ENCODE peak calls at places on chromosomes 11 and 22, in five cellular contexts. D is IMR-90, K is AG09309, I is fibroblast of the aortic adventitia, L is right lobe of liver. P is an unnamed sample.

GRCh38 chr22:23750374-23750743 is 553 bp downstream of the ZNF70 start:
- DNase-seq in D (no peak), K (no peak), I (peak), L (no peak), P (no peak)

GRCh38 chr11:6855971-6856542 is 6.8 kb upstream of the OR10A2 start:
- DNase-seq in D (peak), K (peak), I (peak), L (no peak), P (peak)

GRCh38 chr11:103907548-103908455 is 128.6 kb upstream of the DDI1 start:
- DNase-seq in D (peak), K (no peak), I (peak), L (no peak), P (peak)

GRCh38 chr11:97717922-97718321 is 1302.8 kb upstream of the CNTN5 start:
- DNase-seq in D (no peak), K (no peak), I (no peak), L (peak), P (no peak)

GRCh38 chr22:28034145-28034759 is 115.2 kb upstream of the PITPNB start:
- DNase-seq in D (no peak), K (no peak), I (no peak), L (no peak), P (no peak)

GRCh38 chr11:12244156-12244555 is 133.2 kb upstream of the PARVA start:
- DNase-seq in D (no peak), K (no peak), I (no peak), L (no peak), P (no peak)

GRCh38 chr22:24554316-24555159 is at the start of gene GUCD1:
- DNase-seq in D (peak), K (no peak), I (peak), L (peak), P (peak)

GRCh38 chr11:18245396-18245795 is 3.1 kb downstream of the SAA2 start:
- DNase-seq in D (no peak), K (no peak), I (peak), L (no peak), P (peak)

GRCh38 chr22:29801153-29801552 is 34.0 kb downstream of the UQCR10 start:
- DNase-seq in D (no peak), K (no peak), I (no peak), L (no peak), P (no peak)

GRCh38 chr11:105609832-105610781 is at the start of gene GRIA4:
- DNase-seq in D (peak), K (no peak), I (peak), L (peak), P (peak)

GRCh38 chr11:68950776-68951175 is 30.0 kb downstream of the MRGPRD start:
- DNase-seq in D (no peak), K (no peak), I (no peak), L (no peak), P (no peak)

GRCh38 chr11:68947151-68947550 is 33.6 kb downstream of the MRGPRD start:
- DNase-seq in D (no peak), K (no peak), I (no peak), L (no peak), P (no peak)

GRCh38 chr11:68948948-68949347 is 31.8 kb downstream of the MRGPRD start:
- DNase-seq in D (no peak), K (no peak), I (no peak), L (no peak), P (no peak)

GRCh38 chr11:68948496-68948895 is 32.3 kb downstream of the MRGPRD start:
- DNase-seq in D (peak), K (no peak), I (no peak), L (no peak), P (peak)

GRCh38 chr11:68950268-68950667 is 30.5 kb downstream of the MRGPRD start:
- DNase-seq in D (no peak), K (no peak), I (peak), L (no peak), P (peak)
- TF ChIP-seq CTCF in D (peak), K (peak), I (peak), L (no peak), P (peak)

DNA sequence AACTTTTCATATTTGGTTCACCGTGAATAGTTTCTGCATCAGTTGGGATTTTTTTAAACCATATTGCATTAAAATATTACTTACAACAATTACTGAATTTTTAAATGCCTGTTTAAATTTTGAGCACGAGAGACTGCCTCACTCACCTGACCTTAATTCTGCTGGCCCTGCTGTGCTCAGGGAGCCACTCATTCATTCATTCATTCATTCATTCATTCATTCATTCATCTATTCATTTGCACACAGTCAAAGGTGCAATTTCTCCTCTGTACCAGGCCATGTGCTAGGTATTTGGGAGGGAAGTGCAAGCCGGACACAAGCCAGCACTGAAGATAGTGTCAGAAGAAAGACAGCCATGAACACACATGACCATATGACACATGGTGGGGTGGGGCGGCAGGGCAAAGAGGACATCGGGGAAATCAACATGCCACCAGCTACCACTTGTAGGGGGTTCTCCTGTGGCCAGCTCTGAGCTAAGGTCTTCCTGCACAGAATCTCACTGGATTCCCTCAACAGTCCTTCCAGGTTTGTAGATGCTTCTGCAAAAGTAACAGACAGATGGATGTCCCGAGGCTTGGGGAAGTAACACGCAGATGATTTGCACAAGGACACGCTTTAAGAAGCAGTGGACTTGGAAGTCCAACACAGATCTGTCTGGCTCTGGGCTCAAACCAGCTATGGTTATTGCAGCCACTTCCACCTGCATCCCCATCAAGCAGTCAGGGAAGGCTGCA is 566 bp upstream of the CSF2RB start:
- DNase-seq in D (no peak), K (no peak), I (no peak), L (no peak), P (no peak)
- H3K4me3 ChIP-seq in D (no peak), K (no peak), I (no peak), L (no peak), P (no peak)

GRCh38 chr11:131408011-131408640 is 37.7 kb downstream of the NTM start:
- DNase-seq in D (peak), K (peak), I (peak), L (no peak), P (no peak)
- TF ChIP-seq CTCF in D (peak), K (peak), I (peak), L (no peak), P (peak)

DNA sequence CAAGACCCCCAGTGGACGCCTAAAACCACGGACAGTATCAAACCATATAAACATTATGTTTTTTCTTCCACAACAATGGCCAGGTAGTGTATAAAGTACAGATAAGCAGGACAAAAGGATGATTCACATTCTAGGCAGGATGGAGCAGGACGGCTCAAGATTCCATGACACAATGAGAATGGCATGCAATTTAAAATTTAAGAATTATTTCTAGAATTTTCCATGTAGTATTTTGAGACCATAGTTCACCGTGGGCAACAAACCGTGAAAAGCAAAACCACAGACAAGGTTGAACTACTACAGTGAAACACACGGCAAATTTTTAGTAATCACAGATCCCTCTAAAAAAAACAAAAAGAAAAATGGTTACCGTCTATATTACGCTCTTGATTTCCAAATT is 7.5 kb downstream of the NARS2 start:
- DNase-seq in D (peak), K (no peak), I (peak), L (no peak), P (peak)
- H3K4me3 ChIP-seq in D (no peak), K (no peak), I (no peak), L (no peak), P (no peak)